ENCODE peak calls at places on chromosomes 2 and 18, in ten cellular contexts. One of them, this sample, is unnamed.

GRCh38 chr2:164620873-164621760 is at the start of gene GRB14:
- DNase-seq in tibial nerve: no peak
- DNase-seq in ovary: peak
- DNase-seq in H1: peak
- DNase-seq in prostate gland: peak
- DNase-seq in transverse colon: peak
- DNase-seq in sigmoid colon: no peak
- DNase-seq in breast epithelium: peak
- DNase-seq in spleen: peak
- DNase-seq in IMR-90: no peak
- DNase-seq in this sample: peak

GRCh38 chr2:113769555-113769954 is 13.1 kb upstream of the SLC35F5 start:
- DNase-seq in tibial nerve: no peak
- DNase-seq in ovary: no peak
- DNase-seq in H1: no peak
- DNase-seq in prostate gland: no peak
- DNase-seq in transverse colon: no peak
- DNase-seq in sigmoid colon: no peak
- DNase-seq in breast epithelium: no peak
- DNase-seq in spleen: no peak
- DNase-seq in IMR-90: no peak
- DNase-seq in this sample: no peak

GRCh38 chr2:219475697-219476604 is 22.7 kb upstream of the GMPPA start:
- DNase-seq in tibial nerve: peak
- DNase-seq in ovary: peak
- DNase-seq in H1: no peak
- DNase-seq in prostate gland: peak
- DNase-seq in transverse colon: peak
- DNase-seq in sigmoid colon: peak
- DNase-seq in breast epithelium: no peak
- DNase-seq in spleen: no peak
- DNase-seq in IMR-90: peak
- DNase-seq in this sample: peak

GRCh38 chr2:28413896-28414290 is 21.2 kb downstream of the FOSL2 start:
- DNase-seq in tibial nerve: no peak
- DNase-seq in ovary: no peak
- DNase-seq in H1: no peak
- DNase-seq in prostate gland: no peak
- DNase-seq in transverse colon: no peak
- DNase-seq in sigmoid colon: no peak
- DNase-seq in breast epithelium: no peak
- DNase-seq in spleen: peak
- DNase-seq in IMR-90: no peak
- DNase-seq in this sample: no peak

GRCh38 chr2:73283545-73284295 is 558 bp downstream of the FBXO41 start:
- DNase-seq in tibial nerve: no peak
- DNase-seq in ovary: no peak
- DNase-seq in H1: no peak
- DNase-seq in prostate gland: no peak
- DNase-seq in transverse colon: no peak
- DNase-seq in sigmoid colon: no peak
- DNase-seq in breast epithelium: no peak
- DNase-seq in spleen: no peak
- DNase-seq in IMR-90: no peak
- DNase-seq in this sample: no peak

GRCh38 chr18:49691177-49691608 is 122.1 kb downstream of the ACAA2 start:
- DNase-seq in tibial nerve: no peak
- DNase-seq in ovary: no peak
- DNase-seq in H1: no peak
- DNase-seq in prostate gland: no peak
- DNase-seq in transverse colon: no peak
- DNase-seq in sigmoid colon: no peak
- DNase-seq in breast epithelium: no peak
- DNase-seq in spleen: no peak
- DNase-seq in IMR-90: peak
- DNase-seq in this sample: no peak

GRCh38 chr18:50299626-50300388 is 12.3 kb upstream of the CXXC1 start:
- DNase-seq in tibial nerve: no peak
- DNase-seq in ovary: no peak
- DNase-seq in H1: no peak
- DNase-seq in prostate gland: no peak
- DNase-seq in transverse colon: no peak
- DNase-seq in sigmoid colon: no peak
- DNase-seq in breast epithelium: no peak
- DNase-seq in spleen: no peak
- DNase-seq in IMR-90: no peak
- DNase-seq in this sample: no peak

GRCh38 chr2:185921048-185921756 is 182.6 kb downstream of the FSIP2 start:
- DNase-seq in tibial nerve: no peak
- DNase-seq in ovary: no peak
- DNase-seq in H1: no peak
- DNase-seq in prostate gland: no peak
- DNase-seq in transverse colon: no peak
- DNase-seq in sigmoid colon: no peak
- DNase-seq in breast epithelium: no peak
- DNase-seq in spleen: no peak
- DNase-seq in IMR-90: no peak
- DNase-seq in this sample: no peak

GRCh38 chr18:13726972-13727331 is 479 bp downstream of the RNMT start:
- DNase-seq in tibial nerve: peak
- DNase-seq in ovary: peak
- DNase-seq in H1: no peak
- DNase-seq in prostate gland: peak
- DNase-seq in transverse colon: peak
- DNase-seq in sigmoid colon: peak
- DNase-seq in breast epithelium: peak
- DNase-seq in spleen: no peak
- DNase-seq in IMR-90: peak
- DNase-seq in this sample: peak

GRCh38 chr2:3423492-3424170 is 44.1 kb downstream of the TRAPPC12 start:
- DNase-seq in tibial nerve: peak
- DNase-seq in ovary: peak
- DNase-seq in H1: peak
- DNase-seq in prostate gland: peak
- DNase-seq in transverse colon: peak
- DNase-seq in sigmoid colon: no peak
- DNase-seq in breast epithelium: peak
- DNase-seq in spleen: peak
- DNase-seq in IMR-90: peak
- DNase-seq in this sample: peak

DNA sequence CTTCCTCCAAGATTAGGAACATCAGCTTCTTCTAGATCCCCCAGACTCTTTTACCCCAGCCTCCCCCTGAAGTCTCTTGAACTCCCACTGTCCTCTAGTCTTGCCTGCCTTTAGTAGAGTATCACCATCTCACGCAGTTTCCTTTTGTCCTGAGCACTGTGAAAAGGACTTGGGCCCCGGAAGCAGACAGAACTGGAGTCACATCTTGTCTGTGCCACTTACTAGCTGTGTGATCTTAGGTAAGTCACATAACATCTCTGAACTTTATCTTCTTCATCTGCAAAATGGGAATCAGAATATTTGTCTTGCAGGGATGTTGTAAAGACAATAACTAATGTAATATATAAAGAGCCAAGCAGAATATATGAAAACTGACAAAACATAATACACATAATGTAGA is 8.4 kb upstream of the TRABD2A start:
- DNase-seq in tibial nerve: no peak
- DNase-seq in ovary: no peak
- DNase-seq in H1: no peak
- DNase-seq in prostate gland: no peak
- DNase-seq in transverse colon: no peak
- DNase-seq in sigmoid colon: peak
- DNase-seq in breast epithelium: no peak
- DNase-seq in spleen: no peak
- DNase-seq in IMR-90: no peak
- DNase-seq in this sample: no peak
- H3K27ac ChIP-seq in tibial nerve: peak
- H3K27ac ChIP-seq in ovary: peak
- H3K27ac ChIP-seq in H1: no peak
- H3K27ac ChIP-seq in prostate gland: no peak
- H3K27ac ChIP-seq in transverse colon: peak
- H3K27ac ChIP-seq in sigmoid colon: peak
- H3K27ac ChIP-seq in breast epithelium: peak
- H3K27ac ChIP-seq in spleen: peak
- H3K27ac ChIP-seq in IMR-90: peak
- H3K27ac ChIP-seq in this sample: peak

DNA sequence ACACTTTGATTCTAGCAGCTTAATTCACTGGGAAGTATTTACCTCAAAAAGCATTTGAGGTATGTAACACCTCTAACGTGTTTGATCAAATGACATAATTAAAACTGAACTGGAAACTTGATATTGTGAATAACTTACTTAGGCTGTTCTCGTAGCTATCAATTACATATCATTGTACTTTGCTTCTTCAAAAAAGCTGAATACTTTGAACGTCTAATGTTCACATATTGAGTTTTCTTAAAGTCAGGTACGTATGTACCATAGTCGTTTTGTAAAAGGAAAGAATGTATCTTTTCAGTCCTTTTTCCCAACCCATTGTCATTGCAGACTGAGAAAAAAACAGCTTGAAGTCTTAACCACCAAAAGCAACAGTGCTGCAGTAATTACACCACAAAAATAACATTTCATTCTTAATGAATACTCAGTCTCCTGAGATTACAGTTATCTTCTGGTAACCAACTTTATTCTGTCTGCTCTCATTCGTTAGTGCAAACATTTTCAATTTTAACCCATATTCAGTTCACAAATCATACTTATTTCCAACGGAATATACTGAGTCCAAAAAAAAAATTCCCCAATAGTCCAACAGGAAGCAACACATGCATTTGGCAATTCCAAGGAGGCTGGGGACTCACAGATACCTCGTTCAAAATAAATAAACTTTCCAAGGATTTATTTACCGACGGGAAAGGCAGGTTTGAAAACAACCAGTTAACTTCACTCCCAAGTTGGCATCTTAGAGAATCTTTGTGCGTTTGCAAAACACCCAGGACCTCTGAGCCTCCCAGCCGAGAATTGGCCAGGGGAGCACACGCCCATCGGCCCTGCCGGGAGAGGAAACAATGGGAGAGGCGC is 1.1 kb downstream of the CHN1 start:
- DNase-seq in tibial nerve: no peak
- DNase-seq in ovary: no peak
- DNase-seq in H1: no peak
- DNase-seq in prostate gland: no peak
- DNase-seq in transverse colon: no peak
- DNase-seq in sigmoid colon: no peak
- DNase-seq in breast epithelium: no peak
- DNase-seq in spleen: no peak
- DNase-seq in IMR-90: no peak
- DNase-seq in this sample: no peak
- TF ChIP-seq POLR2A in tibial nerve: no peak
- TF ChIP-seq POLR2A in ovary: no peak
- TF ChIP-seq POLR2A in H1: no peak
- TF ChIP-seq POLR2A in prostate gland: no peak
- TF ChIP-seq POLR2A in transverse colon: no peak
- TF ChIP-seq POLR2A in sigmoid colon: no peak
- TF ChIP-seq POLR2A in breast epithelium: no peak
- TF ChIP-seq POLR2A in spleen: no peak
- TF ChIP-seq POLR2A in IMR-90: no peak
- TF ChIP-seq POLR2A in this sample: no peak

GRCh38 chr18:73859998-73860397 is 287.6 kb downstream of the FBXO15 start:
- DNase-seq in tibial nerve: no peak
- DNase-seq in ovary: no peak
- DNase-seq in H1: no peak
- DNase-seq in prostate gland: no peak
- DNase-seq in transverse colon: no peak
- DNase-seq in sigmoid colon: no peak
- DNase-seq in breast epithelium: no peak
- DNase-seq in spleen: no peak
- DNase-seq in IMR-90: no peak
- DNase-seq in this sample: no peak

DNA sequence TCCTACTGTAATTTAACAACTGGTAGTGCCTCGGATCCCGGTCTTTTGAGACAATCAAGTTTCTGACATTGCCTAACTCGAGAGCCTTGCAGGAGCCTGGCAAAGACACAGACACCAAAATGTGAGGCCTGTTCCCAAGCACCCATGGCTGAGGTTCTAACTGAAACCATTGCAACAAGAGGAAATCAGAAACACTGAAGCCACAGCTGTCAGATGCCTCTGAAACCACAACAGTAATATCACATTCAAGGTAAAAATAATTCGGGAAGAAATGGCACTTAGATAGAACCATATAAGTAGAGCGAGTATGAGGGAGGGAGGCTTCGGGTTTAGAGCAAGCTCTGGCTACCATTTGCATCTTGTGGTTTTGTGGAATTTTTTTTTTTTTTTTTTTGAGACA is 285.9 kb downstream of the FBXO15 start:
- DNase-seq in tibial nerve: no peak
- DNase-seq in ovary: no peak
- DNase-seq in H1: no peak
- DNase-seq in prostate gland: no peak
- DNase-seq in transverse colon: no peak
- DNase-seq in sigmoid colon: no peak
- DNase-seq in breast epithelium: no peak
- DNase-seq in spleen: no peak
- DNase-seq in IMR-90: no peak
- DNase-seq in this sample: no peak
- H3K27ac ChIP-seq in tibial nerve: no peak
- H3K27ac ChIP-seq in ovary: no peak
- H3K27ac ChIP-seq in H1: no peak
- H3K27ac ChIP-seq in prostate gland: no peak
- H3K27ac ChIP-seq in transverse colon: no peak
- H3K27ac ChIP-seq in sigmoid colon: no peak
- H3K27ac ChIP-seq in breast epithelium: no peak
- H3K27ac ChIP-seq in spleen: no peak
- H3K27ac ChIP-seq in IMR-90: no peak
- H3K27ac ChIP-seq in this sample: no peak

GRCh38 chr2:229921892-229922448 is at the start of gene TRIP12:
- DNase-seq in tibial nerve: peak
- DNase-seq in ovary: peak
- DNase-seq in H1: peak
- DNase-seq in prostate gland: peak
- DNase-seq in transverse colon: peak
- DNase-seq in sigmoid colon: peak
- DNase-seq in breast epithelium: peak
- DNase-seq in spleen: peak
- DNase-seq in IMR-90: peak
- DNase-seq in this sample: peak
- TF ChIP-seq POLR2A in tibial nerve: no peak
- TF ChIP-seq POLR2A in ovary: peak
- TF ChIP-seq POLR2A in H1: no peak
- TF ChIP-seq POLR2A in prostate gland: peak
- TF ChIP-seq POLR2A in transverse colon: peak
- TF ChIP-seq POLR2A in sigmoid colon: peak
- TF ChIP-seq POLR2A in breast epithelium: no peak
- TF ChIP-seq POLR2A in spleen: peak
- TF ChIP-seq POLR2A in IMR-90: no peak
- TF ChIP-seq POLR2A in this sample: peak

This sample was measured in Peyer's patch.